ENCODE peak calls at places on chromosomes 12 and 14, in seven cellular contexts. C is dorsolateral prefrontal cortex; D is Calu3; X is GM19239; I is Jurkat, Clone E6-1; V is iPS-NIHi11; J is breast epithelium. K is an unnamed sample.

GRCh38 chr12:93979189-93979588 is 169.2 kb upstream of the PLXNC1 start:
- DNase-seq in V (peak), X (no peak), I (no peak), J (no peak), D (no peak), C (no peak), K (peak)

GRCh38 chr12:54173066-54173726 is 15.6 kb downstream of the SMUG1 start:
- DNase-seq in C (peak), I (no peak), X (no peak), V (peak), J (no peak), D (peak), K (peak)

GRCh38 chr14:22978487-22978837 is 3.9 kb downstream of the AJUBA start:
- DNase-seq in D (no peak), C (no peak), V (no peak), I (no peak), X (no peak), J (no peak), K (no peak)

GRCh38 chr14:98114122-98114895 is 1157.7 kb downstream of the BCL11B start:
- DNase-seq in V (no peak), I (no peak), D (no peak), X (no peak), C (no peak), J (no peak), K (no peak)

GRCh38 chr12:130710733-130711080 is 5.4 kb downstream of the RIMBP2 start:
- DNase-seq in D (no peak), I (no peak), J (no peak), C (no peak), V (no peak), X (no peak), K (no peak)

GRCh38 chr12:75908961-75909699 is 122.4 kb downstream of the PHLDA1 start:
- DNase-seq in V (no peak), X (no peak), J (peak), C (peak), I (no peak), D (no peak), K (peak)

GRCh38 chr14:95229749-95230148 is 72.4 kb upstream of the DICER1 start:
- DNase-seq in I (no peak), J (no peak), X (no peak), V (no peak), D (no peak), C (no peak), K (no peak)

GRCh38 chr14:89144642-89145041 is 272.4 kb downstream of the FOXN3 start:
- DNase-seq in V (no peak), C (no peak), I (no peak), X (no peak), D (no peak), J (no peak), K (no peak)

GRCh38 chr12:105322070-105322469 is 8.4 kb upstream of the C12orf75 start:
- DNase-seq in D (no peak), I (no peak), C (no peak), X (no peak), J (no peak), V (no peak), K (no peak)

GRCh38 chr14:86604546-86604945 is 1074.6 kb downstream of the FLRT2 start:
- DNase-seq in V (no peak), J (no peak), X (no peak), I (no peak), D (no peak), C (no peak), K (no peak)

GRCh38 chr12:121811434-121812319 is 7.9 kb downstream of the SETD1B start:
- DNase-seq in D (peak), C (no peak), X (peak), V (peak), I (peak), J (no peak), K (peak)

GRCh38 chr14:96576937-96577336 is 74.8 kb downstream of the PAPOLA start:
- DNase-seq in V (no peak), C (no peak), D (no peak), J (no peak), I (peak), X (no peak), K (no peak)

GRCh38 chr12:65634626-65635331 is 189.5 kb upstream of the HMGA2 start:
- DNase-seq in C (no peak), I (no peak), D (peak), J (no peak), V (no peak), X (no peak), K (no peak)

GRCh38 chr12:57152408-57153038 is 5.1 kb upstream of the LRP1-AS start:
- DNase-seq in V (no peak), I (no peak), X (no peak), J (peak), D (no peak), C (no peak), K (no peak)

GRCh38 chr14:74866708-74867389 is 9.1 kb downstream of the PROX2 start:
- DNase-seq in D (no peak), X (no peak), V (no peak), J (no peak), I (no peak), C (no peak), K (no peak)

GRCh38 chr12:121579190-121579791 is 1.5 kb downstream of the KDM2B start:
- DNase-seq in V (peak), I (no peak), D (no peak), J (no peak), C (peak), X (no peak), K (peak)

GRCh38 chr14:98951521-98952152 is 320.4 kb downstream of the BCL11B start:
- DNase-seq in J (no peak), V (no peak), I (no peak), C (no peak), X (no peak), D (no peak), K (no peak)

GRCh38 chr12:8890313-8891084 is 23.8 kb upstream of the PHC1 start:
- DNase-seq in D (peak), J (no peak), V (peak), X (peak), C (no peak), I (peak), K (peak)

GRCh38 chr12:112932485-112933151 is 5.7 kb upstream of the OAS3 start:
- DNase-seq in C (no peak), J (no peak), X (no peak), D (no peak), V (peak), I (no peak), K (no peak)

GRCh38 chr14:63204407-63205280 is at the start of gene RHOJ:
- DNase-seq in D (no peak), V (peak), J (peak), I (no peak), X (no peak), C (peak), K (peak)

GRCh38 chr12:57046947-57047890 is 2.7 kb downstream of the MYO1A start:
- DNase-seq in D (no peak), J (no peak), V (no peak), C (no peak), X (no peak), I (peak), K (no peak)

GRCh38 chr12:62562892-62563291 is 96.3 kb downstream of the MON2 start:
- DNase-seq in X (no peak), D (no peak), V (no peak), J (no peak), C (no peak), I (no peak), K (no peak)

GRCh38 chr12:75208851-75209781 is 523 bp downstream of the KCNC2 start:
- DNase-seq in V (peak), X (no peak), I (no peak), D (peak), J (no peak), C (peak), K (peak)

GRCh38 chr12:121905746-121906145 is 12.6 kb upstream of the CFAP251 start:
- DNase-seq in D (no peak), J (no peak), X (no peak), C (no peak), V (no peak), I (no peak), K (no peak)

GRCh38 chr12:60266381-60266852 is 670.6 kb downstream of the SLC16A7 start:
- DNase-seq in V (no peak), J (no peak), D (peak), I (no peak), X (no peak), C (no peak), K (no peak)

GRCh38 chr14:50335989-50336391 is 23.9 kb downstream of the DMAC2L start:
- DNase-seq in X (no peak), V (peak), D (no peak), C (peak), J (no peak), I (no peak), K (peak)

GRCh38 chr14:85607571-85608219 is 77.8 kb downstream of the FLRT2 start:
- DNase-seq in X (no peak), D (no peak), V (no peak), J (no peak), C (no peak), I (no peak), K (no peak)

K was measured in endothelial cell.